ENCODE peak calls at places on chromosomes 16 and 17, in seven cellular contexts. M is HEK293T; L is progenitor cell of endocrine pancreas; U is KG1; N is sciatic nerve; I is activated CD8-positive, alpha-beta memory T cell treated with anti-CD3 and anti-CD28 coated beads for 48 hours; G is germinal center. R is an unnamed sample.

GRCh38 chr17:55764610-55765009 is 13.8 kb downstream of the PCTP start:
- DNase-seq in L (no peak), N (no peak), G (no peak), M (no peak), U (no peak), I (no peak), R (no peak)

GRCh38 chr17:72560303-72561247 is 439.8 kb downstream of the SOX9 start:
- DNase-seq in U (peak), N (no peak), G (peak), L (peak), M (peak), I (no peak), R (peak)

GRCh38 chr16:62353355-62353754 is 317.1 kb upstream of the CDH8 start:
- DNase-seq in N (no peak), U (no peak), G (no peak), M (no peak), I (no peak), L (no peak), R (no peak)

GRCh38 chr16:78570409-78571141 is 471.1 kb downstream of the WWOX start:
- DNase-seq in G (peak), L (no peak), N (no peak), I (no peak), M (no peak), U (no peak), R (no peak)

GRCh38 chr17:42286411-42287295 is 1.6 kb upstream of the STAT5A start:
- DNase-seq in M (no peak), G (no peak), L (no peak), I (no peak), N (peak), U (no peak), R (peak)

GRCh38 chr17:28871056-28871579 is 16.3 kb downstream of the ERAL1 start:
- DNase-seq in U (no peak), G (peak), N (no peak), M (no peak), L (no peak), I (no peak), R (no peak)

GRCh38 chr16:67216612-67217490 is 10.1 kb upstream of the TMEM208 start:
- DNase-seq in M (no peak), N (no peak), L (no peak), U (no peak), G (no peak), I (no peak), R (peak)

GRCh38 chr17:58487589-58488427 is at the start of gene HSF5:
- DNase-seq in G (peak), L (no peak), I (peak), N (no peak), U (no peak), M (no peak), R (peak)

GRCh38 chr17:69525920-69526841 is 111.7 kb downstream of the MAP2K6 start:
- DNase-seq in G (peak), N (no peak), U (no peak), I (no peak), L (peak), M (peak), R (no peak)

GRCh38 chr17:2388705-2389099 is 12.2 kb downstream of the MNT start:
- DNase-seq in U (no peak), I (no peak), G (no peak), M (no peak), N (no peak), L (no peak), R (no peak)